ENCODE peak calls at places on chromosomes 16 and 17, in four cellular contexts. One of them, this sample, is unnamed.

GRCh38 chr16:11080327-11080967 is 136.1 kb downstream of the CLEC16A start:
- DNase-seq in activated T-cell treated with anti-CD3 and anti-CD28 coated beads, Interleukin-2, amount 50 U/mL, for 72 hours: no peak
- DNase-seq in PC-9: no peak
- DNase-seq in stimulated activated CD4-positive, alpha-beta T cell treated with anti-CD3 and anti-CD28 coated beads, Interleukin-15, amount 100 ng/mL, for 24 hours: no peak
- DNase-seq in this sample: no peak

GRCh38 chr17:12940699-12941098 is 77.1 kb downstream of the ELAC2 start:
- DNase-seq in activated T-cell treated with anti-CD3 and anti-CD28 coated beads, Interleukin-2, amount 50 U/mL, for 72 hours: no peak
- DNase-seq in stimulated activated CD4-positive, alpha-beta T cell treated with anti-CD3 and anti-CD28 coated beads, Interleukin-15, amount 100 ng/mL, for 24 hours: no peak
- DNase-seq in PC-9: no peak
- DNase-seq in this sample: no peak

GRCh38 chr17:63635313-63635712 is 13.1 kb downstream of the MAP3K3 start:
- DNase-seq in PC-9: no peak
- DNase-seq in stimulated activated CD4-positive, alpha-beta T cell treated with anti-CD3 and anti-CD28 coated beads, Interleukin-15, amount 100 ng/mL, for 24 hours: no peak
- DNase-seq in activated T-cell treated with anti-CD3 and anti-CD28 coated beads, Interleukin-2, amount 50 U/mL, for 72 hours: no peak
- DNase-seq in this sample: no peak

GRCh38 chr17:77615672-77616242 is 342.7 kb upstream of the TNRC6C start:
- DNase-seq in PC-9: no peak
- DNase-seq in stimulated activated CD4-positive, alpha-beta T cell treated with anti-CD3 and anti-CD28 coated beads, Interleukin-15, amount 100 ng/mL, for 24 hours: no peak
- DNase-seq in activated T-cell treated with anti-CD3 and anti-CD28 coated beads, Interleukin-2, amount 50 U/mL, for 72 hours: no peak
- DNase-seq in this sample: no peak

GRCh38 chr16:19116711-19117449 is 3.1 kb downstream of the ITPRIPL2 start:
- DNase-seq in PC-9: peak; percentile 63
- DNase-seq in activated T-cell treated with anti-CD3 and anti-CD28 coated beads, Interleukin-2, amount 50 U/mL, for 72 hours: no peak
- DNase-seq in stimulated activated CD4-positive, alpha-beta T cell treated with anti-CD3 and anti-CD28 coated beads, Interleukin-15, amount 100 ng/mL, for 24 hours: no peak
- DNase-seq in this sample: no peak

GRCh38 chr17:55062921-55063320 is 94.4 kb downstream of the STXBP4 start:
- DNase-seq in PC-9: peak; percentile 86
- DNase-seq in stimulated activated CD4-positive, alpha-beta T cell treated with anti-CD3 and anti-CD28 coated beads, Interleukin-15, amount 100 ng/mL, for 24 hours: no peak
- DNase-seq in activated T-cell treated with anti-CD3 and anti-CD28 coated beads, Interleukin-2, amount 50 U/mL, for 72 hours: no peak
- DNase-seq in this sample: peak; percentile 41

GRCh38 chr16:8854298-8854948 is 14.4 kb downstream of the CARHSP1 start:
- DNase-seq in activated T-cell treated with anti-CD3 and anti-CD28 coated beads, Interleukin-2, amount 50 U/mL, for 72 hours: no peak
- DNase-seq in stimulated activated CD4-positive, alpha-beta T cell treated with anti-CD3 and anti-CD28 coated beads, Interleukin-15, amount 100 ng/mL, for 24 hours: no peak
- DNase-seq in PC-9: no peak
- DNase-seq in this sample: no peak

GRCh38 chr17:50051082-50051576 is 4.8 kb upstream of the ITGA3 start:
- DNase-seq in PC-9: peak; percentile 98
- DNase-seq in activated T-cell treated with anti-CD3 and anti-CD28 coated beads, Interleukin-2, amount 50 U/mL, for 72 hours: peak; percentile 87
- DNase-seq in stimulated activated CD4-positive, alpha-beta T cell treated with anti-CD3 and anti-CD28 coated beads, Interleukin-15, amount 100 ng/mL, for 24 hours: peak; percentile 90
- DNase-seq in this sample: no peak

GRCh38 chr17:34301986-34302385 is 16.4 kb downstream of the CCL11 start:
- DNase-seq in stimulated activated CD4-positive, alpha-beta T cell treated with anti-CD3 and anti-CD28 coated beads, Interleukin-15, amount 100 ng/mL, for 24 hours: no peak
- DNase-seq in PC-9: no peak
- DNase-seq in activated T-cell treated with anti-CD3 and anti-CD28 coated beads, Interleukin-2, amount 50 U/mL, for 72 hours: no peak
- DNase-seq in this sample: no peak

GRCh38 chr17:59972778-59973177 is 8.2 kb upstream of the RNFT1 start:
- DNase-seq in PC-9: no peak
- DNase-seq in stimulated activated CD4-positive, alpha-beta T cell treated with anti-CD3 and anti-CD28 coated beads, Interleukin-15, amount 100 ng/mL, for 24 hours: no peak
- DNase-seq in activated T-cell treated with anti-CD3 and anti-CD28 coated beads, Interleukin-2, amount 50 U/mL, for 72 hours: no peak
- DNase-seq in this sample: no peak

GRCh38 chr17:36715951-36716350 is 114.6 kb downstream of the MRM1 start:
- DNase-seq in activated T-cell treated with anti-CD3 and anti-CD28 coated beads, Interleukin-2, amount 50 U/mL, for 72 hours: no peak
- DNase-seq in PC-9: no peak
- DNase-seq in stimulated activated CD4-positive, alpha-beta T cell treated with anti-CD3 and anti-CD28 coated beads, Interleukin-15, amount 100 ng/mL, for 24 hours: no peak
- DNase-seq in this sample: no peak

This sample was measured in epithelial cell of prostate.